ENCODE peak calls at places on chromosomes 1 and 21, in ten cellular contexts. D is heart left ventricle; M is CD8-positive, alpha-beta memory T cell; H is left ventricle myocardium inferior; T is astrocyte; W is BE2C; E is hepatocyte; F is cardiac muscle cell; C is MM.1S; P is heart right ventricle. V is an unnamed sample.

GRCh38 chr1:95467036-95467435 is 233.0 kb downstream of the RWDD3 start:
- DNase-seq in E (no peak), W (no peak), P (no peak), F (no peak), M (no peak), H (no peak), C (no peak), T (no peak), D (no peak), V (peak; percentile 9)

GRCh38 chr1:93649231-93649630 is 32.4 kb downstream of the BCAR3 start:
- DNase-seq in D (no peak), F (no peak), H (no peak), E (no peak), T (peak; percentile 29), M (no peak), P (no peak), W (no peak), C (no peak), V (no peak)

GRCh38 chr1:29410476-29410875 is 174.2 kb downstream of the PTPRU start:
- DNase-seq in M (no peak), E (no peak), W (no peak), T (no peak), H (no peak), D (no peak), F (no peak), C (no peak), P (no peak), V (no peak)

GRCh38 chr1:92485374-92486250 is 1.1 kb downstream of the GFI1 start:
- DNase-seq in W (peak; percentile 19), M (peak; percentile 78), H (peak; percentile 34), D (no peak), T (no peak), P (no peak), E (peak; percentile 66), F (peak; percentile 55), C (peak; percentile 96), V (peak; percentile 42)

GRCh38 chr1:8239039-8239305 is 78.9 kb upstream of the SLC45A1 start:
- DNase-seq in C (no peak), E (no peak), T (peak; percentile 46), D (no peak), M (no peak), W (no peak), F (no peak), H (peak; percentile 20), P (no peak), V (peak; percentile 18)

GRCh38 chr21:38126677-38127271 is 130.0 kb upstream of the KCNJ15 start:
- DNase-seq in P (peak; percentile 26), M (no peak), C (peak; percentile 78), T (no peak), D (peak; percentile 35), H (peak; percentile 35), F (peak; percentile 78), W (peak; percentile 47), E (peak; percentile 87), V (peak; percentile 42)

GRCh38 chr1:86616871-86617270 is 70.0 kb downstream of the CLCA4 start:
- DNase-seq in H (no peak), T (no peak), F (no peak), E (peak; percentile 29), C (peak; percentile 58), P (no peak), W (no peak), D (no peak), M (peak; percentile 7), V (no peak)

GRCh38 chr1:179095377-179095776 is 13.5 kb downstream of the TOR3A start:
- DNase-seq in P (no peak), M (no peak), F (no peak), D (no peak), T (no peak), W (no peak), H (no peak), E (no peak), C (no peak), V (no peak)

GRCh38 chr1:208433086-208433485 is 188.9 kb upstream of the PLXNA2 start:
- DNase-seq in P (no peak), T (peak; percentile 3), F (no peak), W (no peak), C (no peak), D (no peak), H (no peak), E (no peak), M (no peak), V (no peak)

GRCh38 chr1:33424610-33425009 is 6.3 kb downstream of the PHC2 start:
- DNase-seq in H (no peak), E (no peak), M (no peak), W (no peak), P (no peak), T (peak; percentile 63), C (no peak), F (no peak), D (no peak), V (no peak)

GRCh38 chr1:205920159-205920558 is 23.1 kb downstream of the SLC26A9 start:
- DNase-seq in M (no peak), F (peak; percentile 88), P (peak; percentile 72), D (peak; percentile 80), C (no peak), E (no peak), H (peak; percentile 61), W (no peak), T (peak; percentile 57), V (no peak)

GRCh38 chr1:31614538-31615005 is 2.9 kb upstream of the HCRTR1 start:
- DNase-seq in W (no peak), T (no peak), H (no peak), P (no peak), C (no peak), F (no peak), D (no peak), E (no peak), M (no peak), V (no peak)

GRCh38 chr21:40373760-40374159 is 473.2 kb downstream of the DSCAM start:
- DNase-seq in E (no peak), T (peak; percentile 0), P (no peak), D (no peak), C (no peak), W (no peak), M (no peak), H (no peak), F (no peak), V (no peak)
- H3K9me3 ChIP-seq in E (no peaks in the 10 kb centered on the region), T (no peaks in the 10 kb centered on the region), P (no peaks in the 10 kb centered on the region), D (no peaks in the 10 kb centered on the region), C (no peaks in the 10 kb centered on the region), W (no peaks in the 10 kb centered on the region), M (no peaks in the 10 kb centered on the region), H (no peaks in the 10 kb centered on the region), F (no peaks in the 10 kb centered on the region), V (no peaks in the 10 kb centered on the region)

GRCh38 chr21:21682172-21682571 is 684.0 kb downstream of the NCAM2 start:
- DNase-seq in W (no peak), M (no peak), C (no peak), E (no peak), P (no peak), F (no peak), D (no peak), T (peak; percentile 82), H (no peak), V (peak; percentile 35)
- H3K9me3 ChIP-seq in W (no peaks in the 10 kb centered on the region), M (no peaks in the 10 kb centered on the region), C (no peaks in the 10 kb centered on the region), E (no peaks in the 10 kb centered on the region), P (no peaks in the 10 kb centered on the region), F (no peaks in the 10 kb centered on the region), D (peaks cover 14% of the 10 kb centered on the region), T (no peaks in the 10 kb centered on the region), H (peaks cover 44% of the 10 kb centered on the region), V (peaks cover 20% of the 10 kb centered on the region)

GRCh38 chr21:22200378-22201092 is 1202.3 kb downstream of the NCAM2 start:
- DNase-seq in M (no peak), E (peak; percentile 10), H (no peak), P (no peak), W (no peak), D (no peak), C (no peak), T (no peak), F (peak; percentile 5), V (no peak)
- H3K9me3 ChIP-seq in M (no peaks in the 10 kb centered on the region), E (no peaks in the 10 kb centered on the region), H (peaks cover 22% of the 10 kb centered on the region), P (no peaks in the 10 kb centered on the region), W (no peaks in the 10 kb centered on the region), D (peaks cover 7% of the 10 kb centered on the region), C (no peaks in the 10 kb centered on the region), T (no peaks in the 10 kb centered on the region), F (no peaks in the 10 kb centered on the region), V (no peaks in the 10 kb centered on the region)

GRCh38 chr1:243230914-243231313 is 24.2 kb downstream of the CEP170 start:
- DNase-seq in M (no peak), F (peak; percentile 28), E (peak; percentile 16), P (no peak), D (no peak), T (no peak), H (no peak), W (no peak), C (peak; percentile 30), V (peak; percentile 21)

GRCh38 chr1:243229526-243229925 is 25.6 kb downstream of the CEP170 start:
- DNase-seq in T (peak; percentile 66), P (no peak), C (no peak), E (no peak), D (no peak), F (no peak), H (no peak), M (no peak), W (no peak), V (no peak)

DNA sequence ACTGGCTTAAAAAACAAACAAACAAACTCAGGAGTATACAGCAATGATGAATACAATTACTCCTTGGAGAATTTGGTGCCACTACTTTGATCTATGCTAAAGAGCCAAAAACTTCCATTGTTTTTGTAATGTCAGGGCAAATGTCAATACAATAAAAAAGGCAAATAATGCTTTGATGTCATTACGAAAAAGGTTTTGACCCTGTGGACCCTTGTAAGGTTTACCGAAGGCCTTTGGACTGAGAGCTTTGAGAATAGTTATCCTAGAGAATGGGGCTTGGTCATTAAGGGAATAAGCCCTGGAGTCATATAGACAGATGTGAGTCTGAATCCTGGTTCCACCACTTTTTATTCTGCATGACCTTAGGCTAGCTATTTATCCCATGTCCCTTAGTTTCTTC is 27.5 kb downstream of the CEP170 start:
- DNase-seq in T (no peak), P (no peak), M (no peak), F (no peak), D (no peak), H (no peak), C (no peak), W (no peak), E (no peak), V (no peak)
- H3K9me3 ChIP-seq in T (peaks cover 3% of the 10 kb centered on the region), P (peaks cover 28% of the 10 kb centered on the region), M (peaks cover 8% of the 10 kb centered on the region), F (no peaks in the 10 kb centered on the region), D (peaks cover 30% of the 10 kb centered on the region), H (peaks cover 35% of the 10 kb centered on the region), C (no peaks in the 10 kb centered on the region), W (no peaks in the 10 kb centered on the region), E (peaks cover 18% of the 10 kb centered on the region), V (peaks cover 20% of the 10 kb centered on the region)

DNA sequence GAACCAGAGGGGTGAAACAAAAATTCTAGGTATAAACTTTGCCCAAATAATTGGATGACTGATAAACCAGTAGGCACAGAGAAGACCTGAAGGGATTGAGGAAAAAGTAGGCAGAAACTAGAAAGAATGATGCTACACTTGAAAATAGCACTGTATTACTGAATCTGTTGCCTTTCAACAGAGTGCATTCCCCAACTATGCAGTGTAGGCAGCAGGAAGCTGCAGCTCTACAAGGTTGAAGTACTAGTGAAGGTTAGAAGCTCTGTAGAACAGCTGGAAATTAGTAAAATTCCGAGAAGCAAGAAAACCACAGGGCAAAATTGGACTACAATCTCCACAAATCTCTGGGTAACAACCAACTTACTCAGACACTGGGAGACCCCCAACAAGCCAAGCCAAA is 27.4 kb downstream of the ZNF644 start:
- DNase-seq in H (no peak), W (no peak), D (no peak), P (no peak), T (no peak), E (no peak), F (no peak), M (no peak), C (no peak), V (no peak)
- H3K9me3 ChIP-seq in H (peaks cover 40% of the 10 kb centered on the region), W (no peaks in the 10 kb centered on the region), D (no peaks in the 10 kb centered on the region), P (no peaks in the 10 kb centered on the region), T (no peaks in the 10 kb centered on the region), E (no peaks in the 10 kb centered on the region), F (no peaks in the 10 kb centered on the region), M (peaks cover 5% of the 10 kb centered on the region), C (no peaks in the 10 kb centered on the region), V (peaks cover 29% of the 10 kb centered on the region)